ENCODE peak calls at places on chromosomes 6 and 20, in ten cellular contexts. One of them, this sample, is unnamed. For H3K4me1, the result is how much of the 10 kb centered on the place peaks cover.

GRCh38 chr20:49729780-49730179 is 16.1 kb upstream of the B4GALT5 start:
- DNase-seq in astrocyte: peak
- DNase-seq in mucosa of descending colon: no peak
- DNase-seq in mesenchymal stem cell: no peak
- DNase-seq in OCI-LY7: no peak
- DNase-seq in mammary epithelial cell: no peak
- DNase-seq in uterus: no peak
- DNase-seq in HepG2: no peak
- DNase-seq in heart left ventricle: no peak
- DNase-seq in esophagus muscularis mucosa: no peak
- DNase-seq in this sample: no peak

GRCh38 chr6:2795960-2796359 is 30.8 kb downstream of the WRNIP1 start:
- DNase-seq in HepG2: no peak
- DNase-seq in uterus: no peak
- DNase-seq in mucosa of descending colon: no peak
- DNase-seq in astrocyte: no peak
- DNase-seq in heart left ventricle: no peak
- DNase-seq in mesenchymal stem cell: no peak
- DNase-seq in mammary epithelial cell: no peak
- DNase-seq in OCI-LY7: no peak
- DNase-seq in esophagus muscularis mucosa: no peak
- DNase-seq in this sample: no peak

GRCh38 chr20:19758888-19759331 is 852 bp downstream of the RIN2 start:
- DNase-seq in esophagus muscularis mucosa: peak
- DNase-seq in heart left ventricle: peak
- DNase-seq in mucosa of descending colon: peak
- DNase-seq in HepG2: peak
- DNase-seq in uterus: peak
- DNase-seq in mammary epithelial cell: peak
- DNase-seq in mesenchymal stem cell: peak
- DNase-seq in astrocyte: peak
- DNase-seq in OCI-LY7: no peak
- DNase-seq in this sample: no peak

GRCh38 chr6:121305957-121306607 is 28.2 kb downstream of the TBC1D32 start:
- DNase-seq in uterus: no peak
- DNase-seq in mammary epithelial cell: peak
- DNase-seq in astrocyte: peak
- DNase-seq in HepG2: peak
- DNase-seq in mesenchymal stem cell: peak
- DNase-seq in heart left ventricle: no peak
- DNase-seq in mucosa of descending colon: no peak
- DNase-seq in OCI-LY7: peak
- DNase-seq in esophagus muscularis mucosa: no peak
- DNase-seq in this sample: no peak

GRCh38 chr20:43189614-43190331 is at the start of gene PTPRT:
- DNase-seq in esophagus muscularis mucosa: no peak
- DNase-seq in OCI-LY7: no peak
- DNase-seq in mammary epithelial cell: no peak
- DNase-seq in HepG2: no peak
- DNase-seq in uterus: no peak
- DNase-seq in heart left ventricle: no peak
- DNase-seq in astrocyte: no peak
- DNase-seq in mucosa of descending colon: no peak
- DNase-seq in mesenchymal stem cell: no peak
- DNase-seq in this sample: no peak

GRCh38 chr6:89650579-89650978 is 12.0 kb upstream of the LYRM2 start:
- DNase-seq in heart left ventricle: no peak
- DNase-seq in mucosa of descending colon: no peak
- DNase-seq in mammary epithelial cell: no peak
- DNase-seq in OCI-LY7: no peak
- DNase-seq in mesenchymal stem cell: no peak
- DNase-seq in HepG2: no peak
- DNase-seq in esophagus muscularis mucosa: no peak
- DNase-seq in uterus: no peak
- DNase-seq in astrocyte: no peak
- DNase-seq in this sample: no peak

GRCh38 chr6:31114970-31115849 is 610 bp downstream of the PSORS1C1 start:
- DNase-seq in mesenchymal stem cell: peak
- DNase-seq in mucosa of descending colon: no peak
- DNase-seq in heart left ventricle: no peak
- DNase-seq in uterus: peak
- DNase-seq in HepG2: peak
- DNase-seq in OCI-LY7: no peak
- DNase-seq in astrocyte: peak
- DNase-seq in esophagus muscularis mucosa: no peak
- DNase-seq in mammary epithelial cell: peak
- DNase-seq in this sample: peak

GRCh38 chr20:20552076-20552475 is 160.4 kb downstream of the RALGAPA2 start:
- DNase-seq in mucosa of descending colon: no peak
- DNase-seq in OCI-LY7: no peak
- DNase-seq in HepG2: no peak
- DNase-seq in esophagus muscularis mucosa: no peak
- DNase-seq in mesenchymal stem cell: no peak
- DNase-seq in mammary epithelial cell: no peak
- DNase-seq in heart left ventricle: no peak
- DNase-seq in uterus: no peak
- DNase-seq in astrocyte: no peak
- DNase-seq in this sample: no peak

GRCh38 chr20:41138527-41139226 is 1.3 kb downstream of the PLCG1 start:
- DNase-seq in astrocyte: no peak
- DNase-seq in mammary epithelial cell: no peak
- DNase-seq in HepG2: peak
- DNase-seq in heart left ventricle: peak
- DNase-seq in OCI-LY7: peak
- DNase-seq in mucosa of descending colon: peak
- DNase-seq in esophagus muscularis mucosa: no peak
- DNase-seq in mesenchymal stem cell: peak
- DNase-seq in uterus: no peak
- DNase-seq in this sample: peak

GRCh38 chr20:41136695-41137411 is 490 bp upstream of the PLCG1 start:
- DNase-seq in uterus: peak
- DNase-seq in mucosa of descending colon: peak
- DNase-seq in mesenchymal stem cell: peak
- DNase-seq in mammary epithelial cell: peak
- DNase-seq in esophagus muscularis mucosa: peak
- DNase-seq in HepG2: peak
- DNase-seq in heart left ventricle: peak
- DNase-seq in OCI-LY7: peak
- DNase-seq in astrocyte: peak
- DNase-seq in this sample: peak

GRCh38 chr20:41138217-41138526 is 829 bp downstream of the PLCG1 start:
- DNase-seq in OCI-LY7: no peak
- DNase-seq in HepG2: peak
- DNase-seq in uterus: no peak
- DNase-seq in astrocyte: no peak
- DNase-seq in esophagus muscularis mucosa: no peak
- DNase-seq in heart left ventricle: no peak
- DNase-seq in mammary epithelial cell: no peak
- DNase-seq in mucosa of descending colon: no peak
- DNase-seq in mesenchymal stem cell: no peak
- DNase-seq in this sample: no peak

GRCh38 chr20:41136336-41136694 is 1.0 kb upstream of the PLCG1 start:
- DNase-seq in mammary epithelial cell: no peak
- DNase-seq in esophagus muscularis mucosa: no peak
- DNase-seq in astrocyte: no peak
- DNase-seq in mucosa of descending colon: no peak
- DNase-seq in HepG2: no peak
- DNase-seq in OCI-LY7: no peak
- DNase-seq in heart left ventricle: no peak
- DNase-seq in mesenchymal stem cell: no peak
- DNase-seq in uterus: no peak
- DNase-seq in this sample: no peak

GRCh38 chr20:41137412-41138216 is at the start of gene PLCG1:
- DNase-seq in mesenchymal stem cell: peak
- DNase-seq in HepG2: peak
- DNase-seq in mammary epithelial cell: peak
- DNase-seq in heart left ventricle: peak
- DNase-seq in uterus: peak
- DNase-seq in OCI-LY7: peak
- DNase-seq in astrocyte: peak
- DNase-seq in mucosa of descending colon: peak
- DNase-seq in esophagus muscularis mucosa: no peak
- DNase-seq in this sample: no peak
- H3K4me1 ChIP-seq in mesenchymal stem cell: under half
- H3K4me1 ChIP-seq in HepG2: half or more
- H3K4me1 ChIP-seq in mammary epithelial cell: half or more
- H3K4me1 ChIP-seq in heart left ventricle: half or more
- H3K4me1 ChIP-seq in uterus: under half
- H3K4me1 ChIP-seq in OCI-LY7: half or more
- H3K4me1 ChIP-seq in astrocyte: under half
- H3K4me1 ChIP-seq in mucosa of descending colon: under half
- H3K4me1 ChIP-seq in esophagus muscularis mucosa: half or more
- H3K4me1 ChIP-seq in this sample: under half

GRCh38 chr6:35679399-35679798 is 9.3 kb downstream of the FKBP5 start:
- DNase-seq in HepG2: no peak
- DNase-seq in astrocyte: no peak
- DNase-seq in mucosa of descending colon: no peak
- DNase-seq in mammary epithelial cell: no peak
- DNase-seq in esophagus muscularis mucosa: no peak
- DNase-seq in OCI-LY7: no peak
- DNase-seq in mesenchymal stem cell: no peak
- DNase-seq in heart left ventricle: no peak
- DNase-seq in uterus: no peak
- DNase-seq in this sample: no peak

GRCh38 chr6:35678814-35679213 is 9.9 kb downstream of the FKBP5 start:
- DNase-seq in uterus: no peak
- DNase-seq in OCI-LY7: no peak
- DNase-seq in heart left ventricle: no peak
- DNase-seq in esophagus muscularis mucosa: no peak
- DNase-seq in mammary epithelial cell: no peak
- DNase-seq in mesenchymal stem cell: no peak
- DNase-seq in astrocyte: no peak
- DNase-seq in mucosa of descending colon: no peak
- DNase-seq in HepG2: no peak
- DNase-seq in this sample: no peak

GRCh38 chr6:35678021-35678654 is 10.6 kb downstream of the FKBP5 start:
- DNase-seq in heart left ventricle: no peak
- DNase-seq in OCI-LY7: no peak
- DNase-seq in astrocyte: peak
- DNase-seq in uterus: no peak
- DNase-seq in HepG2: no peak
- DNase-seq in mesenchymal stem cell: peak
- DNase-seq in mucosa of descending colon: no peak
- DNase-seq in esophagus muscularis mucosa: no peak
- DNase-seq in mammary epithelial cell: no peak
- DNase-seq in this sample: no peak

GRCh38 chr6:35675871-35676459 is 12.8 kb downstream of the FKBP5 start:
- DNase-seq in astrocyte: no peak
- DNase-seq in mammary epithelial cell: no peak
- DNase-seq in heart left ventricle: no peak
- DNase-seq in uterus: no peak
- DNase-seq in HepG2: no peak
- DNase-seq in OCI-LY7: no peak
- DNase-seq in mesenchymal stem cell: no peak
- DNase-seq in esophagus muscularis mucosa: no peak
- DNase-seq in mucosa of descending colon: no peak
- DNase-seq in this sample: no peak

GRCh38 chr6:35677456-35677855 is 11.3 kb downstream of the FKBP5 start:
- DNase-seq in mesenchymal stem cell: no peak
- DNase-seq in OCI-LY7: no peak
- DNase-seq in uterus: no peak
- DNase-seq in esophagus muscularis mucosa: no peak
- DNase-seq in HepG2: no peak
- DNase-seq in astrocyte: no peak
- DNase-seq in mammary epithelial cell: no peak
- DNase-seq in mucosa of descending colon: no peak
- DNase-seq in heart left ventricle: no peak
- DNase-seq in this sample: no peak
- H3K4me1 ChIP-seq in mesenchymal stem cell: under half
- H3K4me1 ChIP-seq in OCI-LY7: under half
- H3K4me1 ChIP-seq in uterus: under half
- H3K4me1 ChIP-seq in esophagus muscularis mucosa: half or more
- H3K4me1 ChIP-seq in HepG2: under half
- H3K4me1 ChIP-seq in astrocyte: under half
- H3K4me1 ChIP-seq in mammary epithelial cell: under half
- H3K4me1 ChIP-seq in mucosa of descending colon: under half
- H3K4me1 ChIP-seq in heart left ventricle: under half
- H3K4me1 ChIP-seq in this sample: under half

DNA sequence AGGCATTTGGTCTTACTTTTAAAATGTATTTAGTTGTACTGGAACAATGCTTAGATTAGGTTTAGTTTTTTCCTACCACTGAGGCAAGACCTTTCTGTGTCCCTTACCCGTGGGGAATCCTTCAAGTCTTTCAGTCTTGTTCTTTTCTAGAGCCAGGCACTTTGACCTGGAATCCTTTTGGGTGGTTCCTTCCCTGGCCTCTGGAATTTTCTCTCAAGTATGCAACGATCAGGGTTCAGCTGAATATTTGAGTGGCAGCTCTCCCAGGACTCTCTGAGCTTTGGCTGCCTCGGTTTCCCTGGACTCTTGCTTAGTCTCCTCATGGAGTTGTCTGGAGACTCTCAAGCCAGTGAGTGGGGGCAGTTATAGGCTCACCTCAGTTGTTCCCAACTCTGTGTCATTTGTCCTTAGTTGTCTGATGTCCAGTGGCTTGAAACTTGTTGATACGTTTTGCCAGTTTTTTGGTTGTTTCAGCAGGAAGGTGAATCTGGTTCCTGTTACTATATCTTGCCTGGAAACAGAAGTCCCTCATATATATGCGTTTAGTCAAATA is 118.1 kb downstream of the QKI start:
- DNase-seq in astrocyte: no peak
- DNase-seq in OCI-LY7: no peak
- DNase-seq in mammary epithelial cell: no peak
- DNase-seq in mucosa of descending colon: no peak
- DNase-seq in mesenchymal stem cell: no peak
- DNase-seq in heart left ventricle: no peak
- DNase-seq in esophagus muscularis mucosa: no peak
- DNase-seq in HepG2: no peak
- DNase-seq in uterus: no peak
- DNase-seq in this sample: no peak
- H3K4me1 ChIP-seq in astrocyte: half or more
- H3K4me1 ChIP-seq in OCI-LY7: under half
- H3K4me1 ChIP-seq in mammary epithelial cell: under half
- H3K4me1 ChIP-seq in mucosa of descending colon: under half
- H3K4me1 ChIP-seq in mesenchymal stem cell: under half
- H3K4me1 ChIP-seq in heart left ventricle: half or more
- H3K4me1 ChIP-seq in esophagus muscularis mucosa: half or more
- H3K4me1 ChIP-seq in HepG2: under half
- H3K4me1 ChIP-seq in uterus: under half
- H3K4me1 ChIP-seq in this sample: under half

DNA sequence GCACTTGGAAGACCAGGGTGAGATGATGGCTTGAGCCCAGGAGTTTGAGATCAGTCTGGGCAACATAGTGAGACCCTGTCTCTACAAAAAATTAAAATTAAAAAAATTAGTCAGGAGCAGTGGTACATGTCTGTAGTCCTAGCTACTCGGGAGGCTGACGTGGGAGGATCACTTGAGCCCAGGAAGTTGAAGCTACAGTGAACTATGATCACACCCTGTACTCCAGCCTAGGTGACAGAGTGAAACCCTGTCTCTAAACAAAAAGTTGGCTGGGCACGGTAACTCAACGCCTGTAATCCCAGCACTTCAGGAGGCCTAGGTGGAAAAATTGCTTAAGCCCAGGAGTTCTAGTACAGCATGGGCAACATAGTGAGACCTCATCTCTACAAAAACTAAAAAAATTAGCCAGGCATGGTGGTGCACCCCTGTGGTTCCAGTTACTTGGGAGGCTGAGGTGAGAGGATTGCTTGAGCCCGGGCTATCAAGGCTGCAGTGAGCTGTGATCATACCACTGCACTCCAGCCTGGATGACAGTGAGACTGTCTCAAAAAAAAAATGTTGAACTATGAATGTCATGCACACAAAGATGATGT is 60.8 kb upstream of the MYL9 start:
- DNase-seq in mesenchymal stem cell: no peak
- DNase-seq in HepG2: no peak
- DNase-seq in uterus: no peak
- DNase-seq in astrocyte: no peak
- DNase-seq in mucosa of descending colon: no peak
- DNase-seq in esophagus muscularis mucosa: no peak
- DNase-seq in OCI-LY7: no peak
- DNase-seq in heart left ventricle: no peak
- DNase-seq in mammary epithelial cell: no peak
- DNase-seq in this sample: no peak
- H3K4me1 ChIP-seq in mesenchymal stem cell: under half
- H3K4me1 ChIP-seq in HepG2: under half
- H3K4me1 ChIP-seq in uterus: under half
- H3K4me1 ChIP-seq in astrocyte: under half
- H3K4me1 ChIP-seq in mucosa of descending colon: under half
- H3K4me1 ChIP-seq in esophagus muscularis mucosa: half or more
- H3K4me1 ChIP-seq in OCI-LY7: under half
- H3K4me1 ChIP-seq in heart left ventricle: half or more
- H3K4me1 ChIP-seq in mammary epithelial cell: under half
- H3K4me1 ChIP-seq in this sample: under half